ENCODE peak calls at places on chromosomes 11 and 22, in five cellular contexts. S is right atrium auricular region; F is nephron progenitor cell; B is stimulated activated CD8-positive, alpha-beta memory T cell treated with anti-CD3 and anti-CD28 coated beads, Interleukin-15, amount 100 ng/mL, for 4 hours; K is type B pancreatic cell. Z is an unnamed sample.

GRCh38 chr11:131852757-131853156 is 482.3 kb downstream of the NTM start:
- DNase-seq in S (no peak), F (no peak), B (no peak), K (no peak), Z (no peak)

GRCh38 chr11:127816959-127817358 is 770.4 kb downstream of the ETS1 start:
- DNase-seq in S (no peak), F (no peak), B (no peak), K (no peak), Z (no peak)

GRCh38 chr11:112113539-112114457 is 27.1 kb downstream of the SDHD start:
- DNase-seq in S (no peak), F (peak), B (no peak), K (no peak), Z (peak)

GRCh38 chr11:123707606-123708205 is 33.8 kb downstream of the ZNF202 start:
- DNase-seq in S (no peak), F (peak), B (peak), K (no peak), Z (peak)

GRCh38 chr11:43922295-43922648 is 20.2 kb upstream of the C11orf96 start:
- DNase-seq in S (no peak), F (no peak), B (no peak), K (no peak), Z (no peak)

GRCh38 chr11:32821517-32821916 is 8.2 kb upstream of the PRRG4 start:
- DNase-seq in S (no peak), F (no peak), B (no peak), K (no peak), Z (no peak)

GRCh38 chr22:46800102-46800857 is 37.8 kb downstream of the TBC1D22A start:
- DNase-seq in S (no peak), F (no peak), B (no peak), K (peak), Z (no peak)

GRCh38 chr11:67020949-67021348 is 2.0 kb upstream of the SYT12 start:
- DNase-seq in S (no peak), F (no peak), B (no peak), K (no peak), Z (no peak)

GRCh38 chr11:63015521-63016215 is at the start of gene SLC22A8:
- DNase-seq in S (no peak), F (no peak), B (no peak), K (no peak), Z (no peak)

GRCh38 chr11:117316197-117316961 is at the start of gene BACE1:
- DNase-seq in S (peak), F (no peak), B (no peak), K (peak), Z (peak)

GRCh38 chr11:64165842-64166635 is at the start of gene MACROD1:
- DNase-seq in S (peak), F (peak), B (peak), K (peak), Z (peak)

GRCh38 chr11:11089805-11090204 is 232.0 kb upstream of the ZBED5 start:
- DNase-seq in S (no peak), F (no peak), B (no peak), K (no peak), Z (no peak)

GRCh38 chr11:9613830-9614762 is 40.6 kb downstream of the WEE1 start:
- DNase-seq in S (peak), F (peak), B (peak), K (peak), Z (peak)

GRCh38 chr11:88849368-88849767 is 216.4 kb downstream of the GRM5 start:
- DNase-seq in S (no peak), F (no peak), B (no peak), K (no peak), Z (no peak)

GRCh38 chr11:36069576-36070214 is 125.8 kb downstream of the LDLRAD3 start:
- DNase-seq in S (no peak), F (peak), B (no peak), K (no peak), Z (no peak)

GRCh38 chr11:26801601-26802000 is 79.7 kb upstream of the SLC5A12 start:
- DNase-seq in S (no peak), F (no peak), B (no peak), K (no peak), Z (no peak)

GRCh38 chr22:23180301-23180892 is at the start of gene BCR:
- DNase-seq in S (peak), F (peak), B (no peak), K (no peak), Z (no peak)

GRCh38 chr22:22156716-22157499 is 87.7 kb upstream of the VPREB1 start:
- DNase-seq in S (peak), F (peak), B (peak), K (no peak), Z (peak)

GRCh38 chr11:31805037-31805628 is 6.0 kb downstream of the PAX6 start:
- DNase-seq in S (no peak), F (peak), B (no peak), K (peak), Z (no peak)

GRCh38 chr11:130652671-130653335 is 204.4 kb downstream of the ADAMTS15 start:
- DNase-seq in S (peak), F (no peak), B (no peak), K (no peak), Z (no peak)

GRCh38 chr11:75946531-75947530 is 131.8 kb downstream of the UVRAG start:
- DNase-seq in S (no peak), F (no peak), B (no peak), K (no peak), Z (no peak)

GRCh38 chr22:43848366-43849171 is 13.7 kb downstream of the SULT4A1 start:
- DNase-seq in S (no peak), F (no peak), B (no peak), K (no peak), Z (no peak)

GRCh38 chr11:18706330-18707243 is 8.0 kb downstream of the TMEM86A start:
- DNase-seq in S (peak), F (no peak), B (no peak), K (no peak), Z (no peak)

GRCh38 chr11:119691701-119692546 is 37.1 kb downstream of the NECTIN1 start:
- DNase-seq in S (no peak), F (no peak), B (no peak), K (no peak), Z (no peak)

GRCh38 chr11:65774525-65775306 is 6.1 kb downstream of the AP5B1 start:
- DNase-seq in S (peak), F (no peak), B (no peak), K (peak), Z (no peak)

GRCh38 chr11:21921151-21921550 is 271.7 kb upstream of the ANO5 start:
- DNase-seq in S (no peak), F (no peak), B (no peak), K (no peak), Z (no peak)

GRCh38 chr22:43867839-43868652 is 5.7 kb upstream of the SULT4A1 start:
- DNase-seq in S (no peak), F (peak), B (no peak), K (no peak), Z (no peak)

GRCh38 chr22:34878996-34879395 is 187.0 kb upstream of the ISX start:
- DNase-seq in S (no peak), F (no peak), B (no peak), K (no peak), Z (no peak)

GRCh38 chr22:43388420-43388851 is 23.4 kb upstream of the MPPED1 start:
- DNase-seq in S (peak), F (peak), B (peak), K (peak), Z (no peak)

GRCh38 chr11:1050581-1051355 is 14.2 kb upstream of the MUC6 start:
- DNase-seq in S (no peak), F (peak), B (peak), K (no peak), Z (peak)

GRCh38 chr11:2474059-2474901 is 29.5 kb downstream of the KCNQ1 start:
- DNase-seq in S (no peak), F (no peak), B (no peak), K (peak), Z (no peak)

GRCh38 chr22:37431811-37432707 is 4.8 kb upstream of the ELFN2 start:
- DNase-seq in S (no peak), F (no peak), B (no peak), K (no peak), Z (no peak)

GRCh38 chr11:61609000-61609969 is 28.4 kb upstream of the SYT7 start:
- DNase-seq in S (no peak), F (no peak), B (no peak), K (no peak), Z (no peak)

GRCh38 chr11:62539238-62539925 is 7.2 kb downstream of the AHNAK start:
- DNase-seq in S (no peak), F (no peak), B (no peak), K (no peak), Z (no peak)

Z was measured in NCI-H2081 treated with DMSO at 0.1 percent for 48 hours.